ENCODE peak calls at places on chromosomes 11 and 22, in six cellular contexts. One of them, this sample, is unnamed.

GRCh38 chr11:74142624-74143023 is 28.2 kb downstream of the C2CD3 start:
- DNase-seq in GM12891: no peak
- DNase-seq in HepG2: no peak
- DNase-seq in K562: no peak
- DNase-seq in H1: no peak
- DNase-seq in GM12878: no peak
- DNase-seq in this sample: no peak

GRCh38 chr11:44698228-44698923 is 28.4 kb upstream of the TSPAN18 start:
- DNase-seq in GM12891: no peak
- DNase-seq in HepG2: no peak
- DNase-seq in K562: peak
- DNase-seq in H1: no peak
- DNase-seq in GM12878: no peak
- DNase-seq in this sample: no peak

GRCh38 chr22:29032584-29032983 is 29.0 kb downstream of the C22orf31 start:
- DNase-seq in GM12891: no peak
- DNase-seq in HepG2: no peak
- DNase-seq in K562: no peak
- DNase-seq in H1: no peak
- DNase-seq in GM12878: no peak
- DNase-seq in this sample: no peak

GRCh38 chr11:134639586-134640330 is 227.7 kb upstream of the B3GAT1 start:
- DNase-seq in GM12891: no peak
- DNase-seq in HepG2: no peak
- DNase-seq in K562: peak
- DNase-seq in H1: no peak
- DNase-seq in GM12878: no peak
- DNase-seq in this sample: no peak

GRCh38 chr22:43849731-43850130 is 12.6 kb downstream of the SULT4A1 start:
- DNase-seq in GM12891: no peak
- DNase-seq in HepG2: no peak
- DNase-seq in K562: no peak
- DNase-seq in H1: no peak
- DNase-seq in GM12878: no peak
- DNase-seq in this sample: no peak

GRCh38 chr22:35489225-35489624 is 51.4 kb upstream of the RASD2 start:
- DNase-seq in GM12891: no peak
- DNase-seq in HepG2: no peak
- DNase-seq in K562: no peak
- DNase-seq in H1: no peak
- DNase-seq in GM12878: no peak
- DNase-seq in this sample: no peak

GRCh38 chr22:24418786-24419479 is 8.5 kb upstream of the ADORA2A start:
- DNase-seq in GM12891: no peak
- DNase-seq in HepG2: no peak
- DNase-seq in K562: no peak
- DNase-seq in H1: no peak
- DNase-seq in GM12878: no peak
- DNase-seq in this sample: no peak

GRCh38 chr22:44520695-44521094 is 22.7 kb upstream of the RTL6 start:
- DNase-seq in GM12891: no peak
- DNase-seq in HepG2: no peak
- DNase-seq in K562: no peak
- DNase-seq in H1: no peak
- DNase-seq in GM12878: no peak
- DNase-seq in this sample: no peak

GRCh38 chr22:30212996-30213441 is 33.5 kb downstream of the LIF start:
- DNase-seq in GM12891: no peak
- DNase-seq in HepG2: no peak
- DNase-seq in K562: no peak
- DNase-seq in H1: no peak
- DNase-seq in GM12878: no peak
- DNase-seq in this sample: no peak

GRCh38 chr11:84480151-84480550 is 1147.0 kb downstream of the DLG2 start:
- DNase-seq in GM12891: no peak
- DNase-seq in HepG2: no peak
- DNase-seq in K562: no peak
- DNase-seq in H1: no peak
- DNase-seq in GM12878: no peak
- DNase-seq in this sample: no peak

GRCh38 chr11:121412000-121412587 is 40.0 kb upstream of the SORL1 start:
- DNase-seq in GM12891: no peak
- DNase-seq in HepG2: no peak
- DNase-seq in K562: no peak
- DNase-seq in H1: no peak
- DNase-seq in GM12878: no peak
- DNase-seq in this sample: no peak

GRCh38 chr11:85029964-85030363 is 597.2 kb downstream of the DLG2 start:
- DNase-seq in GM12891: no peak
- DNase-seq in HepG2: peak
- DNase-seq in K562: no peak
- DNase-seq in H1: no peak
- DNase-seq in GM12878: no peak
- DNase-seq in this sample: no peak

GRCh38 chr11:16484434-16484833 is 128.1 kb upstream of the SOX6 start:
- DNase-seq in GM12891: no peak
- DNase-seq in HepG2: no peak
- DNase-seq in K562: no peak
- DNase-seq in H1: no peak
- DNase-seq in GM12878: no peak
- DNase-seq in this sample: no peak

GRCh38 chr11:32911413-32911812 is 18.8 kb downstream of the QSER1 start:
- DNase-seq in GM12891: no peak
- DNase-seq in HepG2: no peak
- DNase-seq in K562: peak
- DNase-seq in H1: no peak
- DNase-seq in GM12878: no peak
- DNase-seq in this sample: no peak

GRCh38 chr11:108931168-108931567 is 266.3 kb downstream of the DDX10 start:
- DNase-seq in GM12891: no peak
- DNase-seq in HepG2: no peak
- DNase-seq in K562: no peak
- DNase-seq in H1: no peak
- DNase-seq in GM12878: no peak
- DNase-seq in this sample: no peak

GRCh38 chr11:120719348-120719747 is 207.8 kb downstream of the GRIK4 start:
- DNase-seq in GM12891: no peak
- DNase-seq in HepG2: no peak
- DNase-seq in K562: no peak
- DNase-seq in H1: no peak
- DNase-seq in GM12878: no peak
- DNase-seq in this sample: no peak

GRCh38 chr11:19393941-19394340 is 153.2 kb upstream of the E2F8 start:
- DNase-seq in GM12891: no peak
- DNase-seq in HepG2: no peak
- DNase-seq in K562: no peak
- DNase-seq in H1: no peak
- DNase-seq in GM12878: no peak
- DNase-seq in this sample: no peak

GRCh38 chr11:116893906-116894305 is 56.5 kb upstream of the APOA1 start:
- DNase-seq in GM12891: no peak
- DNase-seq in HepG2: no peak
- DNase-seq in K562: no peak
- DNase-seq in H1: no peak
- DNase-seq in GM12878: no peak
- DNase-seq in this sample: no peak

GRCh38 chr11:76600124-76600655 is 70.4 kb downstream of the LRRC32 start:
- DNase-seq in GM12891: no peak
- DNase-seq in HepG2: no peak
- DNase-seq in K562: no peak
- DNase-seq in H1: no peak
- DNase-seq in GM12878: no peak
- DNase-seq in this sample: no peak

GRCh38 chr11:66263785-66264184 is 4.7 kb upstream of the RAB1B start:
- DNase-seq in GM12891: no peak
- DNase-seq in HepG2: no peak
- DNase-seq in K562: no peak
- DNase-seq in H1: no peak
- DNase-seq in GM12878: no peak
- DNase-seq in this sample: no peak

GRCh38 chr11:63868399-63869064 is 29.6 kb downstream of the MARK2 start:
- DNase-seq in GM12891: no peak
- DNase-seq in HepG2: no peak
- DNase-seq in K562: no peak
- DNase-seq in H1: no peak
- DNase-seq in GM12878: no peak
- DNase-seq in this sample: no peak

GRCh38 chr11:85827768-85828639 is 17.1 kb upstream of the SYTL2 start:
- DNase-seq in GM12891: no peak
- DNase-seq in HepG2: no peak
- DNase-seq in K562: no peak
- DNase-seq in H1: no peak
- DNase-seq in GM12878: no peak
- DNase-seq in this sample: no peak

GRCh38 chr22:22423681-22424080 is 84.9 kb downstream of the ZNF280B start:
- DNase-seq in GM12891: no peak
- DNase-seq in HepG2: no peak
- DNase-seq in K562: no peak
- DNase-seq in H1: no peak
- DNase-seq in GM12878: no peak
- DNase-seq in this sample: no peak

GRCh38 chr22:21080435-21081137 is 34.8 kb downstream of the LRRC74B start:
- DNase-seq in GM12891: no peak
- DNase-seq in HepG2: no peak
- DNase-seq in K562: no peak
- DNase-seq in H1: no peak
- DNase-seq in GM12878: no peak
- DNase-seq in this sample: no peak
- TF ChIP-seq POLR2AphosphoS5 in GM12891: no peak
- TF ChIP-seq POLR2AphosphoS5 in HepG2: no peak
- TF ChIP-seq POLR2AphosphoS5 in K562: no peak
- TF ChIP-seq POLR2AphosphoS5 in H1: no peak
- TF ChIP-seq POLR2AphosphoS5 in GM12878: no peak
- TF ChIP-seq POLR2AphosphoS5 in this sample: no peak

DNA sequence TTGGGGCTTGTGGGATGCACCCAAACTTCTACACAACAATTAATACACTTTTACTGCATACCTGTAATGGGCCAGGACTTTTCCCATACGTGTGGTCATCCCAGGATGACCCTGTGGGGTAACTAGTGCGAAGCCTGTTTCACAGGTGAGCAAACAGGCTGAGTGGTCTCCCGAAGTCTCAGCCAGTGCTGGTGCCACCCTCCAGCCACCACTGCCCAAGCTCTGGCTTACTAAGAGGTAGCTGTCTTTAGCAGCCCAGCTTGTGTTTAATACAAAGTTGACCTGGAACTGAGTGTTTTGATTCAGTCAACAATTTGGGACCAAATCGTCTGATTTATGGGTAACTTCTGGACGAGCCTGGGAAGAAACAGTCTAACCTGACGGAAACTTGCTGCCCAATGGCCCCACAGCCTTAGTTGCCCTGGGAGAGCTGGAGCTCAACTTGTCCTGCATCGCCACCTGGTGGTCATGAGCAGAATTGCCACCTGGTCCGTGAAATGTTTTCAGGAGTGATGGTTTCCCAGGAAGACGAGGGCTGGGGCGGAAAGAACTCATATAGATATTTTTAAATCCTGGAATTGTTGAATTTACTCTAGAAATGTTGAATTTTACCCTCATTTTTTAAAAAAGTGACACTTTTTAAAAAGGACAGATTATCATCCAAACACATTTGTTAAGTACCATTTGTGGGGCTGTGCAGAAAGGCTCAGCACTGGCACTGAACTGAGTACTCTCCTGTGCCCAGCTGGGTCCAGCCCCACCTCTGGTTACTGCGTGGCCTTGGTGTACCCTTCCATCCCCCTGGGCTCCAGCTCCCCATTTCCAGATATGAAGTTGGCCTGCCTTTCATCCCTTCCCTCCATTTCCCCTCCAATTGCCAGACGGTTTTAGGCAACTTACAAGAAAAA is 95.5 kb upstream of the PARVA start:
- DNase-seq in GM12891: peak
- DNase-seq in HepG2: peak
- DNase-seq in K562: peak
- DNase-seq in H1: peak
- DNase-seq in GM12878: peak
- DNase-seq in this sample: peak
- TF ChIP-seq POLR2A in GM12891: no peak
- TF ChIP-seq POLR2A in HepG2: no peak
- TF ChIP-seq POLR2A in K562: no peak
- TF ChIP-seq POLR2A in H1: no peak
- TF ChIP-seq POLR2A in GM12878: no peak
- TF ChIP-seq POLR2A in this sample: no peak

GRCh38 chr22:27655582-27656185 is 145.9 kb downstream of the MN1 start:
- DNase-seq in GM12891: no peak
- DNase-seq in HepG2: no peak
- DNase-seq in K562: no peak
- DNase-seq in H1: no peak
- DNase-seq in GM12878: no peak
- DNase-seq in this sample: no peak

GRCh38 chr22:27651486-27651885 is 150.1 kb downstream of the MN1 start:
- DNase-seq in GM12891: no peak
- DNase-seq in HepG2: no peak
- DNase-seq in K562: no peak
- DNase-seq in H1: no peak
- DNase-seq in GM12878: no peak
- DNase-seq in this sample: no peak

GRCh38 chr22:27650985-27651384 is 150.6 kb downstream of the MN1 start:
- DNase-seq in GM12891: no peak
- DNase-seq in HepG2: no peak
- DNase-seq in K562: no peak
- DNase-seq in H1: no peak
- DNase-seq in GM12878: no peak
- DNase-seq in this sample: no peak

GRCh38 chr22:27656970-27657369 is 144.6 kb downstream of the MN1 start:
- DNase-seq in GM12891: no peak
- DNase-seq in HepG2: no peak
- DNase-seq in K562: no peak
- DNase-seq in H1: no peak
- DNase-seq in GM12878: no peak
- DNase-seq in this sample: no peak

GRCh38 chr22:27654536-27655445 is 146.8 kb downstream of the MN1 start:
- DNase-seq in GM12891: no peak
- DNase-seq in HepG2: no peak
- DNase-seq in K562: no peak
- DNase-seq in H1: peak
- DNase-seq in GM12878: no peak
- DNase-seq in this sample: no peak
- TF ChIP-seq TAF1 in GM12891: no peak
- TF ChIP-seq TAF1 in HepG2: no peak
- TF ChIP-seq TAF1 in K562: no peak
- TF ChIP-seq TAF1 in H1: no peak
- TF ChIP-seq TAF1 in GM12878: no peak
- TF ChIP-seq TAF1 in this sample: no peak

DNA sequence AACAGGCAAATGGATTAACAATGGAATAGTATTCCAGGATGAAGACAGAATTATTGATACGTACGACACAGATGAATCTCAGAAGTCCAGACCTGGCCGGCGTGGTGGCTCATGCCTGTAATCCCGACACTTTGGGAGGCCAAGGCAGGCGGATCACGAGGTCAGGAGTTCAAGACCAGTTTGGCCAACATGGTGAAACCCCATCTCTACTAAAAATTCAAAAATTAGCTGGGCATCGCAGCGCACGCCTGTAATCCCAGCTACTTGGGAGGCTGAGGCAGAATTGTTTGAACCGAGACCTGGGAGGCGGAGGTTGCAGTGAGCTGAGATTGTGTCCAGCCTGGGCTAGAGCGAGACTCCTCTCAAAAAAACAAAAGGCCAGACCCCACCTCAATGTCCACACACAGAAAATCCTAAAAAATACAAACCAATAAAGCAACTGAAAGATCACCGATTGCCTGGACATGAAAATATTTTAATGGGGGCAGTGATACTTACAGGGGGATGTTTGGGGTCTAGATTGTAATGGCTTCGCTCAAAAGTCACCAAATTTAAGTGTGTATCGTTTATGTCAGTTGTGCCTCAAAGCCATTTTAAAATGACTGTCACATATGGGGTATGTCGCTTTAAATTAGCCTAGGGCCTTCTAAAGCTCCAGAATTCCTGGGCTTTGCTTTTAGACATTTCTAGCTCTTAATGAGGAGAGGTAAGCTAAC is 3.8 kb downstream of the RPS25 start:
- DNase-seq in GM12891: no peak
- DNase-seq in HepG2: no peak
- DNase-seq in K562: no peak
- DNase-seq in H1: no peak
- DNase-seq in GM12878: no peak
- DNase-seq in this sample: no peak
- TF ChIP-seq POLR2AphosphoS5 in GM12891: peak
- TF ChIP-seq POLR2AphosphoS5 in HepG2: peak
- TF ChIP-seq POLR2AphosphoS5 in K562: no peak
- TF ChIP-seq POLR2AphosphoS5 in H1: peak
- TF ChIP-seq POLR2AphosphoS5 in GM12878: peak
- TF ChIP-seq POLR2AphosphoS5 in this sample: peak